ENCODE peak calls at places on chromosomes 11 and 22, in nine cellular contexts. One of them, this sample, is unnamed.
A peak's percentile ranks its signal among the peaks of the same experiment; 100 is the strongest.

GRCh38 chr11:606245-606644 is 9.5 kb downstream of the IRF7 start:
- DNase-seq in CD4-positive, alpha-beta T cell: no peak
- DNase-seq in HL-60: no peak
- DNase-seq in AG04450: no peak
- DNase-seq in testis: peak; percentile 93
- DNase-seq in ovary: peak; percentile 86
- DNase-seq in GM06990: no peak
- DNase-seq in spleen: no peak
- DNase-seq in thyroid gland: peak; percentile 76
- DNase-seq in this sample: no peak

GRCh38 chr11:128840137-128840536 is 27.0 kb downstream of the KCNJ1 start:
- DNase-seq in CD4-positive, alpha-beta T cell: no peak
- DNase-seq in HL-60: no peak
- DNase-seq in AG04450: no peak
- DNase-seq in testis: no peak
- DNase-seq in ovary: no peak
- DNase-seq in GM06990: no peak
- DNase-seq in spleen: no peak
- DNase-seq in thyroid gland: no peak
- DNase-seq in this sample: no peak

GRCh38 chr11:44893250-44894216 is 57.1 kb downstream of the TP53I11 start:
- DNase-seq in CD4-positive, alpha-beta T cell: no peak
- DNase-seq in HL-60: no peak
- DNase-seq in AG04450: no peak
- DNase-seq in testis: peak; percentile 69
- DNase-seq in ovary: peak; percentile 57
- DNase-seq in GM06990: no peak
- DNase-seq in spleen: no peak
- DNase-seq in thyroid gland: no peak
- DNase-seq in this sample: no peak

GRCh38 chr11:61347916-61348461 is 13.7 kb downstream of the CYB561A3 start:
- DNase-seq in CD4-positive, alpha-beta T cell: no peak
- DNase-seq in HL-60: peak; percentile 55
- DNase-seq in AG04450: no peak
- DNase-seq in testis: no peak
- DNase-seq in ovary: no peak
- DNase-seq in GM06990: no peak
- DNase-seq in spleen: peak; percentile 84
- DNase-seq in thyroid gland: peak; percentile 18
- DNase-seq in this sample: no peak

GRCh38 chr22:29947410-29948387 is 64.7 kb downstream of the MTMR3 start:
- DNase-seq in CD4-positive, alpha-beta T cell: no peak
- DNase-seq in HL-60: no peak
- DNase-seq in AG04450: no peak
- DNase-seq in testis: no peak
- DNase-seq in ovary: no peak
- DNase-seq in GM06990: no peak
- DNase-seq in spleen: no peak
- DNase-seq in thyroid gland: no peak
- DNase-seq in this sample: no peak

GRCh38 chr11:110200241-110200640 is 96.2 kb downstream of the RDX start:
- DNase-seq in CD4-positive, alpha-beta T cell: no peak
- DNase-seq in HL-60: no peak
- DNase-seq in AG04450: no peak
- DNase-seq in testis: no peak
- DNase-seq in ovary: no peak
- DNase-seq in GM06990: no peak
- DNase-seq in spleen: no peak
- DNase-seq in thyroid gland: no peak
- DNase-seq in this sample: no peak

GRCh38 chr11:34475656-34476055 is 36.9 kb downstream of the CAT start:
- DNase-seq in CD4-positive, alpha-beta T cell: no peak
- DNase-seq in HL-60: no peak
- DNase-seq in AG04450: no peak
- DNase-seq in testis: no peak
- DNase-seq in ovary: no peak
- DNase-seq in GM06990: no peak
- DNase-seq in spleen: no peak
- DNase-seq in thyroid gland: no peak
- DNase-seq in this sample: no peak

GRCh38 chr11:24422371-24422770 is 74.5 kb upstream of the LUZP2 start:
- DNase-seq in CD4-positive, alpha-beta T cell: no peak
- DNase-seq in HL-60: no peak
- DNase-seq in AG04450: no peak
- DNase-seq in testis: no peak
- DNase-seq in ovary: no peak
- DNase-seq in GM06990: no peak
- DNase-seq in spleen: no peak
- DNase-seq in thyroid gland: no peak
- DNase-seq in this sample: no peak

GRCh38 chr11:85682330-85683305 is 3.4 kb downstream of the CCDC89 start:
- DNase-seq in CD4-positive, alpha-beta T cell: peak; percentile 32
- DNase-seq in HL-60: no peak
- DNase-seq in AG04450: peak; percentile 32
- DNase-seq in testis: peak; percentile 85
- DNase-seq in ovary: peak; percentile 87
- DNase-seq in GM06990: peak; percentile 32
- DNase-seq in spleen: peak; percentile 85
- DNase-seq in thyroid gland: peak; percentile 75
- DNase-seq in this sample: no peak

GRCh38 chr11:35717043-35717442 is 54.5 kb downstream of the TRIM44 start:
- DNase-seq in CD4-positive, alpha-beta T cell: no peak
- DNase-seq in HL-60: no peak
- DNase-seq in AG04450: no peak
- DNase-seq in testis: no peak
- DNase-seq in ovary: no peak
- DNase-seq in GM06990: no peak
- DNase-seq in spleen: no peak
- DNase-seq in thyroid gland: no peak
- DNase-seq in this sample: no peak

GRCh38 chr11:2382129-2382517 is 5.0 kb downstream of the CD81 start:
- DNase-seq in CD4-positive, alpha-beta T cell: peak; percentile 1
- DNase-seq in HL-60: no peak
- DNase-seq in AG04450: no peak
- DNase-seq in testis: no peak
- DNase-seq in ovary: no peak
- DNase-seq in GM06990: no peak
- DNase-seq in spleen: peak; percentile 78
- DNase-seq in thyroid gland: no peak
- DNase-seq in this sample: no peak

GRCh38 chr11:104968365-104968855 is at the start of gene CASP4:
- DNase-seq in CD4-positive, alpha-beta T cell: no peak
- DNase-seq in HL-60: peak; percentile 49
- DNase-seq in AG04450: peak; percentile 27
- DNase-seq in testis: no peak
- DNase-seq in ovary: no peak
- DNase-seq in GM06990: peak; percentile 29
- DNase-seq in spleen: no peak
- DNase-seq in thyroid gland: no peak
- DNase-seq in this sample: no peak

GRCh38 chr11:68855205-68855978 is 13.7 kb upstream of the CPT1A start:
- DNase-seq in CD4-positive, alpha-beta T cell: peak; percentile 5
- DNase-seq in HL-60: peak; percentile 72
- DNase-seq in AG04450: no peak
- DNase-seq in testis: peak; percentile 44
- DNase-seq in ovary: peak; percentile 65
- DNase-seq in GM06990: peak; percentile 34
- DNase-seq in spleen: peak; percentile 90
- DNase-seq in thyroid gland: peak; percentile 36
- DNase-seq in this sample: no peak

GRCh38 chr22:20130319-20130718 is 1.3 kb upstream of the ZDHHC8 start:
- DNase-seq in CD4-positive, alpha-beta T cell: peak; percentile 8
- DNase-seq in HL-60: no peak
- DNase-seq in AG04450: no peak
- DNase-seq in testis: no peak
- DNase-seq in ovary: no peak
- DNase-seq in GM06990: no peak
- DNase-seq in spleen: no peak
- DNase-seq in thyroid gland: no peak
- DNase-seq in this sample: no peak

GRCh38 chr11:71395010-71395560 is 53.1 kb downstream of the DHCR7 start:
- DNase-seq in CD4-positive, alpha-beta T cell: no peak
- DNase-seq in HL-60: no peak
- DNase-seq in AG04450: no peak
- DNase-seq in testis: no peak
- DNase-seq in ovary: no peak
- DNase-seq in GM06990: no peak
- DNase-seq in spleen: no peak
- DNase-seq in thyroid gland: no peak
- DNase-seq in this sample: no peak
- TF ChIP-seq CTCF in CD4-positive, alpha-beta T cell: no peak
- TF ChIP-seq CTCF in HL-60: no peak
- TF ChIP-seq CTCF in AG04450: no peak
- TF ChIP-seq CTCF in testis: no peak
- TF ChIP-seq CTCF in ovary: no peak
- TF ChIP-seq CTCF in GM06990: no peak
- TF ChIP-seq CTCF in spleen: no peak
- TF ChIP-seq CTCF in thyroid gland: no peak
- TF ChIP-seq CTCF in this sample: no peak

GRCh38 chr11:101127348-101127698 is 2.3 kb downstream of the PGR start:
- DNase-seq in CD4-positive, alpha-beta T cell: no peak
- DNase-seq in HL-60: no peak
- DNase-seq in AG04450: no peak
- DNase-seq in testis: peak; percentile 19
- DNase-seq in ovary: peak; percentile 53
- DNase-seq in GM06990: peak; percentile 6
- DNase-seq in spleen: no peak
- DNase-seq in thyroid gland: peak; percentile 15
- DNase-seq in this sample: no peak
- TF ChIP-seq CTCF in CD4-positive, alpha-beta T cell: no peak
- TF ChIP-seq CTCF in HL-60: no peak
- TF ChIP-seq CTCF in AG04450: no peak
- TF ChIP-seq CTCF in testis: no peak
- TF ChIP-seq CTCF in ovary: no peak
- TF ChIP-seq CTCF in GM06990: no peak
- TF ChIP-seq CTCF in spleen: no peak
- TF ChIP-seq CTCF in thyroid gland: no peak
- TF ChIP-seq CTCF in this sample: no peak

DNA sequence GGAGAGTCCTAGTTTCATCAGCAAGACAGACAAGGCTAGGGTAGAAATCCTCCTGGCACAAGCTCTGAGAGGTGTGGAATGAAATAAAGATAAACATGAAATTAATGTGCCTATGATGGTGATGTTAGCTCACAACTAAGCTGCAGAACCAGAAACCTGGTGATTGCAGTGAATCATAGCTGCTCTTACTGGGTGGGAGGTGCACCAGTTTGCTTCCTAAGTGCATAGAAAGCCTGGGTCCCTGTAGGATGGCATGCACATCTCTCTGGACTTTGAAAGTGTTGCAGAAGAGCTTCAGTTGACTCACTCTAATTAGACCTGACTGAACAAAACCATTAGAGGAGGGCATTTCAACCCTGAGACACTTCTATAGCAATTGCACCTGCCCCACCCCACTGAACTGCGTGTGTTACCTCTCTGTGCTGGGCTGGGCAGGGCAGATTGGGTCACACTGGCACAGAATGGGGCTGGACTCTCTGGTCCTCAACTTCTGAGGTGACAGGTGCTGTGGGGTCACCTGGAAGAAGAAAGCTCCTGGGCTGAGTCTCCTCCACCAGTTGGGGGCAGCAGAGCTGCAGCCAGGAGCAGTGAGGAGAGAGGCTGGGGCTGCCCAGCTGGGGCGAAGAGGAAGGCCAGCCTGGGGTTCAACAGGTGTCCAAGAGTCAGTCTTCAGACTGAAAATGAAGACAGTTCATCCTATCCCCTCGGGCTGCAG is 57.9 kb downstream of the GGTLC2 start:
- DNase-seq in CD4-positive, alpha-beta T cell: no peak
- DNase-seq in HL-60: no peak
- DNase-seq in AG04450: no peak
- DNase-seq in testis: peak; percentile 24
- DNase-seq in ovary: no peak
- DNase-seq in GM06990: no peak
- DNase-seq in spleen: no peak
- DNase-seq in thyroid gland: no peak
- DNase-seq in this sample: no peak
- TF ChIP-seq CTCF in CD4-positive, alpha-beta T cell: no peak
- TF ChIP-seq CTCF in HL-60: peak; percentile 41
- TF ChIP-seq CTCF in AG04450: peak; percentile 9
- TF ChIP-seq CTCF in testis: no peak
- TF ChIP-seq CTCF in ovary: no peak
- TF ChIP-seq CTCF in GM06990: peak; percentile 66
- TF ChIP-seq CTCF in spleen: peak; percentile 37
- TF ChIP-seq CTCF in thyroid gland: no peak
- TF ChIP-seq CTCF in this sample: no peak

GRCh38 chr22:21946262-21946925 is 6.3 kb downstream of the PPM1F start:
- DNase-seq in CD4-positive, alpha-beta T cell: no peak
- DNase-seq in HL-60: no peak
- DNase-seq in AG04450: no peak
- DNase-seq in testis: no peak
- DNase-seq in ovary: no peak
- DNase-seq in GM06990: no peak
- DNase-seq in spleen: peak; percentile 68
- DNase-seq in thyroid gland: no peak
- DNase-seq in this sample: no peak
- TF ChIP-seq CTCF in CD4-positive, alpha-beta T cell: no peak
- TF ChIP-seq CTCF in HL-60: no peak
- TF ChIP-seq CTCF in AG04450: peak; percentile 5
- TF ChIP-seq CTCF in testis: no peak
- TF ChIP-seq CTCF in ovary: no peak
- TF ChIP-seq CTCF in GM06990: no peak
- TF ChIP-seq CTCF in spleen: no peak
- TF ChIP-seq CTCF in thyroid gland: no peak
- TF ChIP-seq CTCF in this sample: no peak

GRCh38 chr11:131025020-131025419 is 108.7 kb upstream of the SNX19 start:
- DNase-seq in CD4-positive, alpha-beta T cell: no peak
- DNase-seq in HL-60: no peak
- DNase-seq in AG04450: peak; percentile 29
- DNase-seq in testis: no peak
- DNase-seq in ovary: no peak
- DNase-seq in GM06990: no peak
- DNase-seq in spleen: no peak
- DNase-seq in thyroid gland: no peak
- DNase-seq in this sample: no peak
- TF ChIP-seq CTCF in CD4-positive, alpha-beta T cell: no peak
- TF ChIP-seq CTCF in HL-60: no peak
- TF ChIP-seq CTCF in AG04450: peak; percentile 85
- TF ChIP-seq CTCF in testis: no peak
- TF ChIP-seq CTCF in ovary: no peak
- TF ChIP-seq CTCF in GM06990: peak; percentile 43
- TF ChIP-seq CTCF in spleen: no peak
- TF ChIP-seq CTCF in thyroid gland: no peak
- TF ChIP-seq CTCF in this sample: peak; percentile 57

DNA sequence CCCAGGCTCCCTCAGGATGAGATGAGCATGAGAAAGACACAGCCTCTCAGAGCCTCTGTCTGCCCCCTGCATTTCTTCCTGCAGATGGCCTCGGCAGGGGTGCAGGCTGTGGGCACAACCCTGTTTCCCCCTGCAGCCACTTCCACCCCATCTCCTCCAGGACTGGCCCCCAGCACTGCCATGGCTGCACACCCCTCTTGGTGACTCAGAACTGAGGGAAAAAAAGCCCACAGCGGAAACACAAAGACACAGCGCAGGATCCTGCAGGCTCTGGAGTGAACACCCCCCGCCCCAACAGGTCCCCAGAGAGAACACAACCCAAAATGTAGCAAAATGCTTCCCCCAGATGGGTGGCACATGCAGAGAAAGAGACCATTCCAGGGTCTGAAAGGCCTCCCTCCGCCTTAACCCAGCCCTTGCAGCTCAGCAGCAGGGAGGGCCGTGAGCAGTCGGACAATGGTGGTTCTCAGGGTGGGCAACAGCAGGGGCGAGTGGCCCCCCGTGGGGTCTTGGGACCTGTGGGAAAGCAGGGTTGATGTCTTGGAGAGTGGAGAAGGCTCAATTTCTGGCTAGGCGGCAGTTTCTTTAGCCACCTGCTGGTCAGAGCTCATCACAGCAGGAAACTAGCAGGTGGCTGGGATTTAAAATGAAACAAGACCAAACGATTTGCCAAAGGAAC is 8.0 kb downstream of the TUBGCP6 start:
- DNase-seq in CD4-positive, alpha-beta T cell: no peak
- DNase-seq in HL-60: no peak
- DNase-seq in AG04450: no peak
- DNase-seq in testis: no peak
- DNase-seq in ovary: no peak
- DNase-seq in GM06990: no peak
- DNase-seq in spleen: no peak
- DNase-seq in thyroid gland: no peak
- DNase-seq in this sample: no peak
- TF ChIP-seq CTCF in CD4-positive, alpha-beta T cell: no peak
- TF ChIP-seq CTCF in HL-60: peak; percentile 24
- TF ChIP-seq CTCF in AG04450: peak; percentile 58
- TF ChIP-seq CTCF in testis: peak; percentile 19
- TF ChIP-seq CTCF in ovary: no peak
- TF ChIP-seq CTCF in GM06990: peak; percentile 58
- TF ChIP-seq CTCF in spleen: peak; percentile 12
- TF ChIP-seq CTCF in thyroid gland: no peak
- TF ChIP-seq CTCF in this sample: peak; percentile 51